ENCODE peak calls at places on chromosomes 13 and 19, in four cellular contexts. J is heart right ventricle, Y is kidney epithelial cell, A is PC-3. Q is an unnamed sample.

GRCh38 chr19:37551123-37551993 is 43.2 kb downstream of the ZNF571 start:
- DNase-seq in J (peak), Y (peak), A (no peak), Q (no peak)

GRCh38 chr19:584240-585001 is 5.3 kb upstream of the HCN2 start:
- DNase-seq in J (peak), Y (no peak), A (peak), Q (no peak)

GRCh38 chr13:95596701-95597100 is 44.2 kb downstream of the CLDN10 start:
- DNase-seq in J (no peak), Y (no peak), A (no peak), Q (no peak)

GRCh38 chr19:43731346-43731745 is 15.5 kb downstream of the IRGC start:
- DNase-seq in J (no peak), Y (no peak), A (no peak), Q (no peak)

GRCh38 chr13:30808600-30808999 is 73.3 kb downstream of the ALOX5AP start:
- DNase-seq in J (no peak), Y (no peak), A (no peak), Q (no peak)

GRCh38 chr19:11387154-11388034 is 3.3 kb upstream of the EPOR start:
- DNase-seq in J (no peak), Y (no peak), A (no peak), Q (no peak)

GRCh38 chr13:44386932-44387556 is 13.4 kb downstream of the SERP2 start:
- DNase-seq in J (no peak), Y (no peak), A (no peak), Q (no peak)

GRCh38 chr13:27006519-27007161 is 165.0 kb downstream of the USP12 start:
- DNase-seq in J (no peak), Y (no peak), A (peak), Q (no peak)

GRCh38 chr19:55620951-55621672 is 3.3 kb downstream of the ZNF784 start:
- DNase-seq in J (no peak), Y (no peak), A (no peak), Q (no peak)

DNA sequence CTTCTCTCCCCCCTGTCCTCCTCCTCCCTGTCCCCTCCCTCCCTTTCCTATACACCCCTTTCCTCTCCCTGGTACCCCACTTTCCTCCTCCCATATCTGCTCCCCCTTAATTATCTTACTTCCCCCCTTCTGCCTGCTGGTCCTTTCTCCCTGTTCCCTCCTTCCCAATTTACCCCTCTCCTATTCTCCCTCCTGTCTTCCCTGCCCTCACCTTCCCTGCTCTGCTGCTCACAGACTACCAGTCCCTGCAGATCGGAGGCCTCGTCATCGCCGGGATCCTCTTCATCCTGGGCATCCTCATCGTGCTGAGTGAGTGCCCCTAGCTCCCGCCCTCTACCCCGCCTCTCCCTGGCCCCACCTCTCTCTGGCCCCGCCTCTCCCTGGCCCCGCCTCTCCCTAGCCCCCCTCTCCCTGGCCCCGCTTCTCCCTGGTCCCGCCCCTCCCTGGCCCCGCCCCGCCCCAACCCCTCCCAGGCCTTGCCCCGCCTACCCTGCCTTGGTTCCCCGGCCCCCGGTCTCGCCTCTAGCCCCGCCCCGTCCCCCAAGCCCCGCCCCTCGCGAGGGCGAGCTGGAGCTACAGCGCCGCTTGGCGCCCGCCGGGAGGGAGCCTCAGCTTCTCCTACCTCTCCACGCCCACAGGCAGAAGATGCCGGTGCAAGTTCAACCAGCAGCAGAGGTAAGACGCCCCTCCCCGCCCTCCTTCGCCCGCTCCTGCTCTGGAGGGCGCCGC is 2.0 kb upstream of the FXYD7 start:
- DNase-seq in J (peak), Y (no peak), A (peak), Q (peak)
- TF ChIP-seq CTCF in J (no peak), Y (peak), A (peak), Q (peak)

DNA sequence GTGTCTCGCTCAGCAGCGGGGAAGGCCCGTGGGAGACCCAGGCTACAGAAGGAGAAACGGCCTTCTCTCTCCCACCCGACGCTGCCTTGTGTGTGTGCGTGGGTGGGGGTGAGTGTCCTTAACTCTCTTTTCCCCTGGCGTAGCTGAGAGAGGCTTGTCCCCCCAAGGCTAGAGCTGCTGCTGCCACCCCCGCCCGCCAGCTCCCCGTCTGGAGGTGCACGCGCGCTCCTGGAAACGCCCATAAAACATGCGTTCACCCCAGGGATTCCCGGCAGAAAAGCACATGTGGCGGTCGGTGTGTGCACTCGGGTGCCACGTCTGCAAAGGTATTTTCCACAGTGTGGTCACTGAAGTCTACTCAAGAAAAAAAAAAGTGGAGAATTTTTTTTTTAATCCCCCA is 36.1 kb downstream of the GADD45B start:
- DNase-seq in J (no peak), Y (no peak), A (no peak), Q (no peak)
- H3K4me3 ChIP-seq in J (no peak), Y (no peak), A (no peak), Q (no peak)

DNA sequence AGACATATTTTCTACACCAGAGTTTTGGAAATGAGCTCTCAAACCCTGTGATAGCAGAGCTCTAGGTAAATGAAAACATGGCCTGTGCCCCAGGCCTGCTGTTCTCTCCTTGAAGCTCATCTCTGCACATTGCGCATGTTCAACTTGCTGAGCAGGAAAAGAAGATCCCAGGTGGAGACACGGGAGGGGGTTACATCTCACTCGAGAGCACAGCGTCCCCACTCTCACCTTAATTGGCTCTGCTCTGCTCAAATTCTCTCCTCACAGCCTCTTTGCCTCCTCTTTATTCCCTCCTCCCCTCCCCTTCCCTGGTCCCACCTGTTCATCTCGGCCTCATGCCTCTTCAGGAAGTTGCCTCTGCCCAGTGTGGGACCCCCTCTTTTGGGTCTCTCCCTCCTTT is 44.7 kb downstream of the RGCC start:
- DNase-seq in J (no peak), Y (no peak), A (no peak), Q (no peak)
- TF ChIP-seq CTCF in J (no peak), Y (no peak), A (no peak), Q (no peak)

DNA sequence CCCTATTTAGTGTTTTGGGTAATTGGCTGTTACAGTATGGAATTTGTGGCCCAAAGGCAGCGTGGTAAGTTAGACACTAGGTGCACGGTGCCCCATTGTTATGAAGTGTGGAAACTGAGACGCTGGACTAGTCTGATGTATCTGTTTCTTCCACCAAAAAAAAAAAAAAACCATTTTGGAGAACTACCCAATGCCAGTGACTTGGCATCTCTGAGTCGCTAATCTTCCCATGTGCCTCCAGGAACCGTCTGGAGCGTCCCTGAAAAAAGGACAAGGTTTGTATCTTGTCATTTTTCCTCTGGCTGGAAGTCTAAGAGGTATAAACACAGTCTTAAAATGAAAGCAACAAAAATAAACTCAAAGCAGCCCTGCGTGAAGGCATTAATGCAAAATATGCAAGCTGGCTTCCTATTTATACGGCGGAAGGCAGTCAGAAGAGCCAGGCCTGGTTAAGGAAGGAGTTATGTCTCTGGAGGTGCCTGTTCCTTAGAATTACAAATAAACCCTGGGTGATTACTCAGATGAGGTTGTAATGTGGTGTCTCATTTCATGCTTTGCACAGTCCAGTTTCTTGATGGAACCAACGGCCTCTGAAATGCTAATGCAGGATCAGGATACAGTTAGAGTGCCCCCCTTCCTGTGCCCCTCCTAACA is 20.2 kb downstream of the ACTN4 start:
- DNase-seq in J (no peak), Y (no peak), A (peak), Q (no peak)
- H3K4me3 ChIP-seq in J (no peak), Y (no peak), A (no peak), Q (no peak)

GRCh38 chr19:33159149-33159548 is 27.2 kb downstream of the WDR88 start:
- DNase-seq in J (no peak), Y (no peak), A (no peak), Q (no peak)
- TF ChIP-seq CTCF in J (no peak), Y (no peak), A (no peak), Q (no peak)

GRCh38 chr13:110329798-110330461 is 22.8 kb downstream of the COL4A2 start:
- DNase-seq in J (no peak), Y (no peak), A (no peak), Q (no peak)
- H3K4me3 ChIP-seq in J (no peak), Y (peak), A (no peak), Q (no peak)

DNA sequence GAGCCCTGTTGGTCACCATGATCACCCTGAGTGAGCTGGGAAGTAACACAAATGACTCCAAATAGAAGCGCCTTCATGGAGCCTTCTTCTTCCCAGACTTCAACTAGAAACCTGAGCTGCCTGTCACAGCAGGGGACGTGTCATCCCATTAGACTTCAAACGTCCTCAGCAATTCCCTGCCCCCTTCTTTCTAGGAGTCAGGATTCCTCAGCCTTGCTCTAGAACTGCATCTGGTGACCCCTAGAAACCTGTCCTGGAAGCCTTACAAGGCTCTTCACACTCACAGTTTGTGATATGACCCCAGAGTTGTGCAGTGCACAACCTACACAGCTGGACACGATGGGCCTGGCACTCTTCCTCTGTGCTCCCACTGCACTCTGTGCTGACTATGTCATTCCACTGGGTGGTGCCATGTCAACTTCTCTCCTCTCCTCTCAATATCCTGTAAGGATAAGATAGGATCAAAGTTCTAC is 23.6 kb upstream of the TTYH1 start:
- DNase-seq in J (no peak), Y (no peak), A (peak), Q (no peak)
- TF ChIP-seq CTCF in J (no peak), Y (no peak), A (peak), Q (no peak)

GRCh38 chr19:4303778-4304508 is 455 bp upstream of the FSD1 start:
- DNase-seq in J (no peak), Y (no peak), A (no peak), Q (no peak)
- H3K4me3 ChIP-seq in J (no peak), Y (no peak), A (no peak), Q (peak)

Q was measured in AG04449.